ENCODE peak calls at places on chromosomes 2 and 18, in eight cellular contexts. C, E, Z, I, N, T, U and X are unnamed samples.

GRCh38 chr18:24023185-24023814 is 8.7 kb downstream of the TTC39C start:
- DNase-seq in C (no peak), E (no peak), Z (no peak), I (no peak), N (no peak), T (no peak), U (no peak), X (no peak)

GRCh38 chr2:171711351-171711750 is 24.1 kb downstream of the DYNC1I2 start:
- DNase-seq in C (peak), E (no peak), Z (peak), I (no peak), N (no peak), T (no peak), U (no peak), X (no peak)

GRCh38 chr2:25339791-25340339 is 1.9 kb downstream of the DNMT3A start:
- DNase-seq in C (no peak), E (no peak), Z (no peak), I (peak), N (peak), T (no peak), U (peak), X (no peak)

GRCh38 chr2:222592176-222592575 is 63.7 kb downstream of the FARSB start:
- DNase-seq in C (no peak), E (no peak), Z (no peak), I (no peak), N (no peak), T (no peak), U (no peak), X (no peak)

GRCh38 chr2:24855022-24855622 is 61.9 kb downstream of the CENPO start:
- DNase-seq in C (no peak), E (no peak), Z (no peak), I (no peak), N (no peak), T (no peak), U (no peak), X (no peak)

GRCh38 chr18:3346487-3346886 is 84.6 kb downstream of the MYL12B start:
- DNase-seq in C (peak), E (no peak), Z (peak), I (no peak), N (no peak), T (no peak), U (no peak), X (no peak)

GRCh38 chr2:51247252-51247651 is 215.3 kb upstream of the NRXN1 start:
- DNase-seq in C (no peak), E (no peak), Z (no peak), I (no peak), N (no peak), T (no peak), U (no peak), X (no peak)

GRCh38 chr2:168330624-168331423 is 83.4 kb upstream of the STK39 start:
- DNase-seq in C (no peak), E (no peak), Z (no peak), I (no peak), N (no peak), T (no peak), U (no peak), X (no peak)

GRCh38 chr2:159867557-159868330 is 69.7 kb upstream of the CD302 start:
- DNase-seq in C (no peak), E (no peak), Z (no peak), I (peak), N (no peak), T (no peak), U (no peak), X (no peak)